ENCODE peak calls at places on chromosomes 7 and 10, in six cellular contexts. One of them, this sample, is unnamed.

GRCh38 chr7:69123003-69123402 is 475.3 kb upstream of the AUTS2 start:
- DNase-seq in left ventricle myocardium inferior: no peak
- DNase-seq in NCI-H460: no peak
- DNase-seq in IMR-90: no peak
- DNase-seq in T1000: no peak
- DNase-seq in NCI-H1105: no peak
- DNase-seq in this sample: no peak

GRCh38 chr7:44284881-44285541 is 40.4 kb downstream of the CAMK2B start:
- DNase-seq in left ventricle myocardium inferior: peak
- DNase-seq in NCI-H460: no peak
- DNase-seq in IMR-90: no peak
- DNase-seq in T1000: no peak
- DNase-seq in NCI-H1105: no peak
- DNase-seq in this sample: no peak

GRCh38 chr10:97999066-97999908 is 31.1 kb downstream of the CRTAC1 start:
- DNase-seq in left ventricle myocardium inferior: no peak
- DNase-seq in NCI-H460: no peak
- DNase-seq in IMR-90: no peak
- DNase-seq in T1000: no peak
- DNase-seq in NCI-H1105: no peak
- DNase-seq in this sample: no peak

GRCh38 chr10:8473205-8473604 is 418.7 kb downstream of the GATA3 start:
- DNase-seq in left ventricle myocardium inferior: no peak
- DNase-seq in NCI-H460: no peak
- DNase-seq in IMR-90: peak
- DNase-seq in T1000: no peak
- DNase-seq in NCI-H1105: no peak
- DNase-seq in this sample: no peak

GRCh38 chr10:86334515-86335085 is 32.0 kb downstream of the GRID1 start:
- DNase-seq in left ventricle myocardium inferior: no peak
- DNase-seq in NCI-H460: no peak
- DNase-seq in IMR-90: no peak
- DNase-seq in T1000: no peak
- DNase-seq in NCI-H1105: peak
- DNase-seq in this sample: no peak

GRCh38 chr10:71767420-71768035 is 5.8 kb downstream of the VSIR start:
- DNase-seq in left ventricle myocardium inferior: peak
- DNase-seq in NCI-H460: peak
- DNase-seq in IMR-90: no peak
- DNase-seq in T1000: peak
- DNase-seq in NCI-H1105: no peak
- DNase-seq in this sample: peak

GRCh38 chr7:114656471-114656870 is 241.9 kb downstream of the FOXP2 start:
- DNase-seq in left ventricle myocardium inferior: no peak
- DNase-seq in NCI-H460: no peak
- DNase-seq in IMR-90: no peak
- DNase-seq in T1000: no peak
- DNase-seq in NCI-H1105: peak
- DNase-seq in this sample: no peak

GRCh38 chr10:11793762-11794479 is 29.2 kb upstream of the PROSER2 start:
- DNase-seq in left ventricle myocardium inferior: no peak
- DNase-seq in NCI-H460: peak
- DNase-seq in IMR-90: peak
- DNase-seq in T1000: peak
- DNase-seq in NCI-H1105: no peak
- DNase-seq in this sample: peak

This sample was measured in AG10803.